ENCODE peak calls at places on chromosomes 4 and X, in seven cellular contexts. G is SK-N-SH, E is stomach, K is K562, C is suprapubic skin, T is transverse colon, B is GM23338. U is an unnamed sample.

GRCh38 chrX:31845003-31845402 is 773.2 kb upstream of the FTHL17 start:
- DNase-seq in T (no peak), C (no peak), E (no peak), B (no peak), G (no peak), K (no peak), U (no peak)

GRCh38 chrX:118552501-118552900 is 56.9 kb downstream of the DOCK11 start:
- DNase-seq in E (no peak), B (no peak), K (no peak), C (no peak), T (no peak), G (no peak), U (no peak)

GRCh38 chr4:122481766-122482405 is 25.4 kb upstream of the IL2 start:
- DNase-seq in K (no peak), E (no peak), G (no peak), B (no peak), C (no peak), T (no peak), U (no peak)

GRCh38 chr4:83860200-83860599 is 324.3 kb downstream of the GPAT3 start:
- DNase-seq in T (no peak), B (no peak), K (no peak), C (no peak), G (no peak), E (no peak), U (no peak)

GRCh38 chrX:72255445-72255844 is 16.6 kb upstream of the ERCC6L start:
- DNase-seq in K (no peak), G (no peak), T (no peak), E (peak; percentile 27), C (no peak), B (peak; percentile 56), U (no peak)

GRCh38 chrX:126456136-126456535 is 96.5 kb downstream of the DCAF12L1 start:
- DNase-seq in T (no peak), E (no peak), C (no peak), K (no peak), G (no peak), B (peak; percentile 12), U (no peak)

GRCh38 chrX:46653482-46653881 is 79.9 kb downstream of the CHST7 start:
- DNase-seq in K (no peak), E (no peak), B (peak; percentile 44), T (no peak), C (no peak), G (peak; percentile 34), U (no peak)

GRCh38 chrX:150482537-150483217 is 85.7 kb upstream of the MTM1 start:
- DNase-seq in K (peak; percentile 14), B (no peak), C (no peak), G (no peak), E (no peak), T (no peak), U (no peak)

GRCh38 chr4:41329361-41329760 is 72.6 kb downstream of the UCHL1 start:
- DNase-seq in T (no peak), K (no peak), B (no peak), C (no peak), E (no peak), G (no peak), U (no peak)

GRCh38 chrX:44352739-44353138 is 9.3 kb upstream of the EFHC2 start:
- DNase-seq in T (no peak), G (no peak), K (no peak), C (no peak), B (no peak), E (no peak), U (no peak)

GRCh38 chrX:21047034-21047455 is 327.2 kb upstream of the CNKSR2 start:
- DNase-seq in C (no peak), B (peak; percentile 46), T (no peak), E (no peak), G (no peak), K (no peak), U (no peak)

GRCh38 chr4:105896461-105896939 is 1.2 kb downstream of the NPNT start:
- DNase-seq in K (no peak), G (no peak), E (no peak), B (peak; percentile 68), C (no peak), T (peak; percentile 48), U (peak; percentile 2)

GRCh38 chrX:153333821-153334653 is at the start of gene ZNF275:
- DNase-seq in B (peak; percentile 70), K (peak; percentile 94), T (peak; percentile 83), C (peak; percentile 83), E (peak; percentile 82), G (peak; percentile 94), U (peak; percentile 72)

GRCh38 chr4:25343671-25344070 is 31.1 kb downstream of the ZCCHC4 start:
- DNase-seq in B (no peak), C (no peak), T (no peak), E (no peak), K (no peak), G (no peak), U (no peak)

GRCh38 chr4:73917081-73917501 is 47.9 kb downstream of the CXCL1 start:
- DNase-seq in G (no peak), T (no peak), K (no peak), E (no peak), B (no peak), C (no peak), U (no peak)

GRCh38 chr4:128596844-128597243 is 212.7 kb upstream of the JADE1 start:
- DNase-seq in K (no peak), E (no peak), B (no peak), C (no peak), G (no peak), T (no peak), U (no peak)

GRCh38 chrX:35826503-35826902 is 28.4 kb downstream of the MAGEB16 start:
- DNase-seq in B (no peak), K (no peak), G (no peak), T (no peak), C (no peak), E (no peak), U (no peak)

GRCh38 chrX:120560405-120560841 is 339 bp downstream of the CUL4B start:
- DNase-seq in K (no peak), E (peak; percentile 36), G (no peak), T (peak; percentile 43), C (no peak), B (no peak), U (no peak)

GRCh38 chr4:151567056-151567455 is 158.1 kb downstream of the FHIP1A start:
- DNase-seq in E (no peak), G (no peak), T (no peak), K (no peak), C (no peak), B (no peak), U (no peak)

GRCh38 chr4:54382623-54383022 is 153.5 kb downstream of the PDGFRA start:
- DNase-seq in T (no peak), C (no peak), K (no peak), B (no peak), G (no peak), E (no peak), U (no peak)

DNA sequence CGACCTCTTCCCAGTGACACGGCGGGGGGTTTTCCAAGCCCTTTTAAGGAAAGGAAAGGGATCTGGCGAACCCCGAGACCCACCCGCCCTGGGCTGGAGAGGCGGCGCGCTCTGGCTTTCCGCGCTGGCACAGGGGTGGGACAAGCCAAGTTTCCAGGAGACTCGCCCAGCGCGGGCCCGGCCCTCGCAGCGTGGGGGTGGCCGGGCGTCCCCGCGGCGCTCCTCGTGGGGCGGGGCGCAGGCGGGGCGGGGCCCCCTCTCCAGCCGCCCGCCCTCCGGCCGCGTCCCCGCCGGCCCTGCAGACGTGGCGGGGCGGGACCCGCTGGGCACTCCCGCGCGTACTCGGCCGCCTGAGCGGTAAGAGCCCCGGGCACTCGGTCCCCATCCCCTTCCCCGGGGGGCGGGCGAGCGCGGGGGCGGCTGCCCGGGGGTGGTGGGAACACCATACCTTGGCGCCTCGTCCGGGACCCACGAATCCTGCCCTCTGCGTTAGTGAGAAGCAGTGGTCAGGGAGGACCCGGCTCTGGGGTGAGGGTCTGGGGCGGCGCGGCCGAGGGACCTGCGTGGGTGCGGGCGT is at the start of gene FAM114A1:
- DNase-seq in E (peak; percentile 87), T (peak; percentile 89), B (peak; percentile 79), G (peak; percentile 94), C (peak; percentile 88), K (peak; percentile 95), U (peak; percentile 82)
- TF ChIP-seq POLR2AphosphoS5 in E (peak; percentile 85), T (peak; percentile 91), B (no peak), G (peak; percentile 53), C (no peak), K (peak; percentile 38), U (no peak)

DNA sequence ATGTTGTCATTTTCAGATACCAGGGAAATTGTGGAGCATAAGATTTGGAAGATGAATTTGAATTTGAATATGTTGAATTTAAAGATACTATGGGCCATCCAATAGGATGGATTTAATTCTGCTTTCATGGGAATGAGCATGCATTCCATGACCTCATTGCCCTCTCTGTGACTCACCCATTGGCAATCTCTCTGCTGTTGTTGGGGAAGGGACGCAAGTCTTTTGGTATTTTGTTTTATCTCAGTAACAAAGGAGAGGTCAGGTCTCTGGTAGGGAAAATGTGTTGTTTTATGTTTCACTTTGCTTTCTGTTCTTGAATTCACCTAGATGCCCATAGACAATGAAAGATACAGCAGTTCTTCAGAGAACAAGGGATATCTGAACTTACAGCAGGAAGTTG is 42.1 kb upstream of the MAGEA4 start:
- DNase-seq in C (no peak), T (no peak), G (no peak), K (no peak), B (no peak), E (no peak), U (no peak)
- TF ChIP-seq POLR2AphosphoS5 in C (no peak), T (no peak), G (peak; percentile 24), K (no peak), B (no peak), E (no peak), U (no peak)

DNA sequence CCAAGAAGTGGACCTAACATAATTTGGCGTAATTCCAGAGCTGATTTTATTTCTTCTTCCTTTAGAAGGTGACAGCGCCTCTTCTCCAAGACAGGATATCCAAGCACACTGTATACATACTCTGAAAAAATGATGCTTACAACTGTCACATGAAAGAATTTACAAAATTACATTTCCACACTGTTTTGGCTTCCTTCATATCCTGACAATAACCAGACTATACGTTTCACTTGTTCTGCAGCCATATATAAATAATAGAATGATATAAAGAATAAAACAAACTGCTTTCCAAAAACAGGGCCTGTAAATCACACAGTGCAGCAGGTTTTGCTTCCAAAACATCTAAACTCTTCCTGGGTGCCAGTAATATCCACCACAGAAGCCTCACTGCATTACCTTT is 141.6 kb downstream of the FBXO8 start:
- DNase-seq in C (no peak), K (no peak), E (no peak), T (no peak), B (no peak), G (no peak), U (no peak)
- TF ChIP-seq POLR2AphosphoS5 in C (no peak), K (no peak), E (no peak), T (no peak), B (no peak), G (no peak), U (no peak)

DNA sequence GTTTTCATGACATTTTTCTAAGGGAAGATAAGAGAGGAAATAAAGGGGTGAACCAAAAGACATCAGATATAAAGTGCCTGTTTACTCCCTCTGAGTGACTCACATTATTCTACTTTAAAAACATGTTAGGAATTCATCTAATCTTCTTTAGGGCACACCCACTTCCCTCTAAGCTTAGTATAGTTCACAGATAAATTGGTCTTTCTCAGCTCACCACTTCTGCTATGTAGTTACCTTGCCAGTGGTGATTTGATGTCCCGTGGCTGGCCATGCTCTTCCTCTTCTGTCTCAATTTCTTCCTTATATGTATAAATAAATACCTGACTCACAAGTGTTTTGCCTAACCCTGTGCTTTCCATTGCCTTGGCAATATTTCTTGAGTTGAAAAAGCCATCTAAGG is 96.8 kb downstream of the PDLIM5 start:
- DNase-seq in C (no peak), T (no peak), E (no peak), G (no peak), K (peak; percentile 15), B (peak; percentile 33), U (no peak)
- TF ChIP-seq POLR2AphosphoS5 in C (no peak), T (no peak), E (no peak), G (no peak), K (no peak), B (no peak), U (no peak)

U was measured in GM12891.